ENCODE peak calls at places on chromosomes 7 and 10, in four cellular contexts. F, O, V and I are unnamed samples. For H3K36me3, the result is how much of the 10 kb centered on the place peaks cover.

GRCh38 chr7:107103369-107103768 is 58.9 kb downstream of the PRKAR2B start:
- DNase-seq in F (no peak), O (no peak), V (no peak), I (no peak)

GRCh38 chr10:76428541-76429330 is 997.3 kb downstream of the LRMDA start:
- DNase-seq in F (no peak), O (peak), V (no peak), I (peak)

GRCh38 chr7:48839108-48839507 is 85.2 kb upstream of the CDC14C start:
- DNase-seq in F (no peak), O (no peak), V (no peak), I (no peak)

GRCh38 chr7:1027285-1028043 is 16.9 kb upstream of the GPR146 start:
- DNase-seq in F (no peak), O (no peak), V (peak), I (no peak)

GRCh38 chr7:33961948-33962347 is 56.6 kb downstream of the BMPER start:
- DNase-seq in F (no peak), O (no peak), V (no peak), I (no peak)

GRCh38 chr10:60135020-60135419 is 228.7 kb upstream of the CCDC6 start:
- DNase-seq in F (no peak), O (no peak), V (no peak), I (no peak)

GRCh38 chr7:1020849-1021251 is 23.5 kb upstream of the GPR146 start:
- DNase-seq in F (no peak), O (no peak), V (peak), I (no peak)

GRCh38 chr7:38840736-38841460 is 68.1 kb downstream of the VPS41 start:
- DNase-seq in F (no peak), O (peak), V (no peak), I (no peak)

GRCh38 chr7:131511774-131512535 is 44.5 kb downstream of the PODXL start:
- DNase-seq in F (no peak), O (no peak), V (no peak), I (no peak)

GRCh38 chr10:17669185-17669872 is 25.4 kb downstream of the STAM start:
- DNase-seq in F (no peak), O (no peak), V (no peak), I (no peak)

GRCh38 chr10:128178319-128178937 is 52.2 kb upstream of the MKI67 start:
- DNase-seq in F (no peak), O (no peak), V (peak), I (no peak)

GRCh38 chr7:70539196-70539595 is 592.7 kb upstream of the GALNT17 start:
- DNase-seq in F (no peak), O (no peak), V (no peak), I (no peak)

GRCh38 chr10:1425886-1426285 is 311.4 kb downstream of the ADARB2 start:
- DNase-seq in F (no peak), O (no peak), V (no peak), I (no peak)

GRCh38 chr10:22620140-22620857 is 94.1 kb downstream of the PIP4K2A start:
- DNase-seq in F (peak), O (peak), V (no peak), I (no peak)

GRCh38 chr7:128840326-128841170 is 10.3 kb downstream of the FLNC start:
- DNase-seq in F (no peak), O (no peak), V (no peak), I (no peak)

GRCh38 chr7:98836811-98837631 is 32.8 kb downstream of the TMEM130 start:
- DNase-seq in F (peak), O (no peak), V (peak), I (no peak)

GRCh38 chr7:114825423-114825951 is 96.4 kb upstream of the MDFIC start:
- DNase-seq in F (no peak), O (no peak), V (no peak), I (no peak)

GRCh38 chr10:13414855-13415254 is 66.8 kb upstream of the SEPHS1 start:
- DNase-seq in F (peak), O (no peak), V (peak), I (no peak)

GRCh38 chr7:128153436-128153835 is 87.6 kb upstream of the LEP start:
- DNase-seq in F (no peak), O (no peak), V (no peak), I (no peak)

GRCh38 chr10:97850446-97850845 is 803 bp downstream of the GOLGA7B start:
- DNase-seq in F (no peak), O (no peak), V (no peak), I (no peak)

GRCh38 chr7:118330373-118330772 is 105.9 kb downstream of the ANKRD7 start:
- DNase-seq in F (no peak), O (no peak), V (no peak), I (no peak)

GRCh38 chr7:79124331-79124730 is 329.1 kb downstream of the MAGI2 start:
- DNase-seq in F (no peak), O (no peak), V (no peak), I (no peak)

GRCh38 chr10:109871476-109871875 is 51.8 kb downstream of the XPNPEP1 start:
- DNase-seq in F (peak), O (no peak), V (no peak), I (no peak)

GRCh38 chr10:109880886-109881467 is 42.3 kb downstream of the XPNPEP1 start:
- DNase-seq in F (no peak), O (no peak), V (no peak), I (no peak)

GRCh38 chr10:109877546-109877945 is 45.8 kb downstream of the XPNPEP1 start:
- DNase-seq in F (peak), O (no peak), V (no peak), I (no peak)

GRCh38 chr10:109875151-109875568 is 48.2 kb downstream of the XPNPEP1 start:
- DNase-seq in F (peak), O (no peak), V (no peak), I (no peak)

DNA sequence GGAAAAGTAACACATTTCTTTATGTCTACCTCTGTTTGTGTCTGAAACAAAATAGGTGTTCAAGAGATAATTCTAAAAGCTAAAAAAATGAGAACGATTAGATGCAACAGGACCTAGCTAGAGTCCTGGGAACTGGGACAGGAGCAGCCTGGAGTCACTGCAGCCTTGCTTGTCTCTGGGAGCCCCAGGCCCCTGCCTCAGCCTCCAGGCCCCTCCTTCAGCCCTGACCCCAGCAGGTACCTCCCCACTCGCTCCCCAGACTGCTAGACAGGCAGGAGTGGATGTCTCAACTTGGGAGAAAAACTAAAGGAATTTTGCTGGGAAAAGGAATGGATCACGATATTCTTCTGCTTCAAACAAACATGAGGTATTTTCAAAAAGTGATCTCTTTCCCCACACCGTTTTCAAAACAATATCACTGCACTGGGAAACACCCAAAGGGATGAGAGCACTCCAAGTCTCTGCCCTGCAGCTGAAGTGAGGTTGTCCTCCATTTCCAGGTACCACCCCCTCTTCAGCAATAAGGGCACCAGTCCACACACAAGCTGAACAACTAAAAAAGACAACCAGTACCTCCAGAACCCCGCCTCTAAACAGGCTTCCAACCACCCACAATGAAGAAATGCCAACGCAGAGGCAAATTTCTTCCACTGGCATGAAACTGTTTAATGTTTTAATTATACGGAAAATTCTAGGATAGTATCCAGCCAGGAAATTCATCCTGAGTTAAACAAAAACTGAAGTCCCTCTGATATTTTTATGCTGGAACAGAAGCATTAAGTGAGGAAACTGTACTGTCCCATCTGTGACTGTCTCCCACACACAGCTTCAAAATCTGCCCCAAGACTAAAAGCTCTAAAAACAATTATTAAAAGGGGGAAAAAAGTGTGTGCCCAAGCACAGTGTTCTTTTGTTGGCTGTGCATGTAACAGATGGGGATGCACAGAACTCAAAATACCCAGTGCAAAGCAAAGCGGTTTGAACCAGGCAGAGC is 47.2 kb downstream of the XPNPEP1 start:
- DNase-seq in F (peak), O (no peak), V (no peak), I (no peak)
- H3K36me3 ChIP-seq in F (half or more), O (under half), V (under half), I (half or more)

GRCh38 chr7:139610595-139610994 is 87.1 kb downstream of the CLEC2L start:
- DNase-seq in F (no peak), O (no peak), V (no peak), I (no peak)
- H3K36me3 ChIP-seq in F (half or more), O (under half), V (under half), I (under half)

GRCh38 chr7:149732611-149733010 is 40.8 kb downstream of the ZNF467 start:
- DNase-seq in F (no peak), O (no peak), V (no peak), I (no peak)
- H3K36me3 ChIP-seq in F (half or more), O (under half), V (under half), I (half or more)

GRCh38 chr10:86443936-86444335 is 77.3 kb upstream of the GRID1 start:
- DNase-seq in F (no peak), O (no peak), V (no peak), I (no peak)
- H3K36me3 ChIP-seq in F (half or more), O (under half), V (under half), I (half or more)

GRCh38 chr7:5656233-5656632 is 125.2 kb downstream of the RNF216 start:
- DNase-seq in F (no peak), O (no peak), V (no peak), I (no peak)

GRCh38 chr7:5662776-5663175 is 118.7 kb downstream of the RNF216 start:
- DNase-seq in F (no peak), O (no peak), V (no peak), I (no peak)

GRCh38 chr7:5657901-5658300 is 123.6 kb downstream of the RNF216 start:
- DNase-seq in F (no peak), O (no peak), V (no peak), I (no peak)

GRCh38 chr7:5661941-5662340 is 119.5 kb downstream of the RNF216 start:
- DNase-seq in F (no peak), O (no peak), V (no peak), I (no peak)

GRCh38 chr7:5659584-5659983 is 121.9 kb downstream of the RNF216 start:
- DNase-seq in F (peak), O (no peak), V (peak), I (no peak)
- H3K36me3 ChIP-seq in F (under half), O (under half), V (under half), I (under half)

GRCh38 chr7:143303733-143304132 is 12.2 kb upstream of the CLCN1 start:
- DNase-seq in F (no peak), O (no peak), V (no peak), I (no peak)
- H3K36me3 ChIP-seq in F (half or more), O (under half), V (under half), I (under half)

DNA sequence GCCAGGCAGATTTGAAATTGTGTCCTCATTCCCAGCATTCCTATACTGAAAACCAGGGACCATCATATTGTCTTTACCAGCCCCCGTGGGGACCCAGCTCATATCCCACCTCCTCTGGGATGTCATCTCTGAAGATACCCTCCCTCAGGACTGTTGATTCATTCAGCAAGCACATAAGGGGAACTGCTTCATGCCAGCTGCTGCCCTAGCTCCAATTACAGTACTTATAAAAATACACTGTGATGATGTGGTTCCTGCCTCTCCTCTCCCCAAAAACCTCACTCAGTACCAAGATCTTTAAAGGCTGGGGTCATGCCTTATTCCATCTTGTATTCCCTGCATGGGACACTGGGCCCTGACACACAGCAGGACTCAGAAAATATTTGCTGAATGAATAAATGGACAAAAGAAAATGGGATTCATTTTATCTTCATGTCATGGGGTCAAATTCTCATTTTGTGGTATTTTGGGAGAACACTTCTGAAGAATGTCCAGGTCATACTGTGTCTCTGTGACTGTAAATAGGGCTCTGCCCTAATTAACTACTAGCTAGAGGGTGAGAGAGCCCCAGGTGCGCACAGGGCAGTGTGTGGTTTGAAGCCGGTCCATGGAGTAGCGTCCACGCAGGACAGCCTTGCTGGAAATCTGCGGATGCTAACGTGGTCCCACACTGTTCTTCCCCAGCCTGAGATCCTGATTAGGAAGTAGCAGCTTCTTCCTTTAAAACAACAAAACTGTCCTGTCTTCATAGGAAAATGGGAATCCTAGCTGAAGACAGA is 29.0 kb upstream of the DAGLB start:
- DNase-seq in F (no peak), O (no peak), V (no peak), I (no peak)
- H3K36me3 ChIP-seq in F (under half), O (under half), V (under half), I (under half)

GRCh38 chr7:2381227-2381626 is 22.2 kb upstream of the CHST12 start:
- DNase-seq in F (no peak), O (no peak), V (no peak), I (no peak)

GRCh38 chr7:2381881-2382509 is 21.4 kb upstream of the CHST12 start:
- DNase-seq in F (no peak), O (no peak), V (no peak), I (no peak)

GRCh38 chr7:2380461-2380860 is 22.9 kb upstream of the CHST12 start:
- DNase-seq in F (no peak), O (no peak), V (no peak), I (peak)

GRCh38 chr7:2379161-2379560 is 24.2 kb upstream of the CHST12 start:
- DNase-seq in F (no peak), O (no peak), V (no peak), I (no peak)

DNA sequence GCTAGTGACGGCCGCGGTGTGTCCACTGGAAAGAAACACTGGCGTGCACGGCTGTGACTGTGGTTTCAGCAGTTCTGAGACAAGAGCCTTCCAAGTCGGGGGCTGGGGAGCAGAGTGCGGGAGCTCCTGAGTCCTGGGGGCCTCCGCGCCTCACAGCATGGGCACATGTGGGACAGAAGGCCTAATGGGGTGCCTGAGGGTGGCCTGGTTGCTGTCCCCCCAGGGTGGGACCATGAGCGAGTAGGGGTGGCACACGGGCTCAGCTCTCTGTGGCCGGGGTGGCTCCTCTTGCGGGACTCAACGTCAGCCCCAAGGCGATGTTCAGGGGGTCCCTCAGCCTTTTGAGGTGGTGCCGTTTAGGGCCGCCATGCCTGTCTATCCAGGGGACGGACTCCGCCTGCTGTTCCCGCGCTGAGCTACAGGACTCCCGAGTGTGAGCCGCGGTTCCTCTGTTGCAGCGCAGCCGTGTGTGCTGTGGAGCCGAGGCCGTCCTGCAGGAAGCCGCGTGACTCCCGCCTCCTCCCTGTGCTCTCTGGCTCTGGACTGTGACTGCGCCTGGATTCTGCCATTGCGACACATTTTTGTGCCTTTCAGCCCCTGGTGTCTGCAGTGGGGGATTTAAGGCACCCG is 23.5 kb upstream of the CHST12 start:
- DNase-seq in F (no peak), O (no peak), V (no peak), I (no peak)
- H3K36me3 ChIP-seq in F (half or more), O (under half), V (under half), I (half or more)

GRCh38 chr10:125102216-125102615 is 58.1 kb downstream of the CTBP2 start:
- DNase-seq in F (peak), O (no peak), V (peak), I (peak)

GRCh38 chr10:125102821-125103220 is 57.5 kb downstream of the CTBP2 start:
- DNase-seq in F (peak), O (no peak), V (no peak), I (no peak)

GRCh38 chr10:125105155-125105554 is 55.2 kb downstream of the CTBP2 start:
- DNase-seq in F (peak), O (no peak), V (peak), I (no peak)

GRCh38 chr10:125104559-125104958 is 55.8 kb downstream of the CTBP2 start:
- DNase-seq in F (peak), O (no peak), V (no peak), I (no peak)

DNA sequence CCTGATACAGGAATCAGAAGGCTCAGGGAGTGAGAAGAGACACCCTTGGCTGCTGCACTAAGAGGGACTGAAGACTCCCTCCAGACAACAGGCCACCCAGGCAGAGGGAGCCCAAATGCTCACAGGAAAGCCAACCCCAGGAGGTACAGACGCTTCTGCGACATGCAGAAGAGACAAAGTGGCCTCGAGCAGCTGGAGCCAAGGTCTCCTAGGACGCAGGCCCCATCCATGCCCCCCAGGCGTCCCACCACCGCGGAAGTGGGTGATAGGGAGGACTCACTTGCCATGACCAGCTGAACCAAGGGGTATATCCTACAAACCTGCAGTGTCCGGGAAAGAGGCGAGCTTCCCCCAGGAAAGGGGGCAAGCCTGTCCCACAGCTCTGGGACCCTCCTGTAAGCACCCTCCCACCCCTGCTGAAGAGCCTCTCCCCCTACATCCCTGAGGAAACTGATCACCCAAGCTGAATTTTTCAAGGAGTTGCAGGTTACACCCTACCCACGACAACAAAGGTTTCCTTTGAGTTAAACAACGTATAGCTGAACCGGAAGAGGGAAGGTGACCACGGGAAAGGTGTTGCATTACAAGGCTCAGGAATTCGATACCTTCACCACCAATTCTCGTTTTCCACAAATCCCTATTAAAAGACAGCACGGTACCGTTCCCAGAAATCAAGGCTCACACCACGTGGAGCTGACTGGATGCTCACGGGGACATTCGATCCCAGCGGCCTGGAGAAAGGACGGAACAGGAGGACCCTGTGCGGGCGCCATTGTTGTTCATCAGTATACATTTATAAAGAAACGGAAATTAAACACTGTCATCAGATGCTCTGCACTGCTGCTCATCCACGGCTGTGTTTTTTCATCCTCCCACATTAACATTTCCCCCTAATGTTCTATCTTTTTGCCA is 56.6 kb downstream of the CTBP2 start:
- DNase-seq in F (peak), O (no peak), V (no peak), I (no peak)
- H3K36me3 ChIP-seq in F (under half), O (under half), V (under half), I (under half)